ENCODE peak calls at places on chromosome 11, in five cellular contexts. D is HT1080; T is left ventricle myocardium superior; H is stimulated activated CD8-positive, alpha-beta memory T cell treated with anti-CD3 and anti-CD28 coated beads, Interleukin-15, amount 100 ng/mL, for 1 hour; A is A172. J is an unnamed sample.

GRCh38 chr11:98260983-98261382 is 759.8 kb upstream of the CNTN5 start:
- DNase-seq in D (no peak), T (no peak), H (no peak), A (no peak), J (peak)

GRCh38 chr11:35146074-35146521 is 7.1 kb downstream of the CD44 start:
- DNase-seq in D (peak), T (no peak), H (no peak), A (no peak), J (peak)

GRCh38 chr11:14218728-14219127 is 140.3 kb downstream of the RRAS2 start:
- DNase-seq in D (no peak), T (no peak), H (no peak), A (no peak), J (no peak)

GRCh38 chr11:105100206-105100605 is 39.4 kb downstream of the CARD18 start:
- DNase-seq in D (peak), T (no peak), H (no peak), A (peak), J (peak)

GRCh38 chr11:10304495-10305261 is at the start of gene ADM:
- DNase-seq in D (no peak), T (peak), H (no peak), A (peak), J (peak)

GRCh38 chr11:115081972-115082371 is 403.6 kb downstream of the NXPE2 start:
- DNase-seq in D (no peak), T (no peak), H (no peak), A (no peak), J (peak)

GRCh38 chr11:21421930-21422329 is 752.5 kb downstream of the NELL1 start:
- DNase-seq in D (no peak), T (no peak), H (no peak), A (no peak), J (no peak)

GRCh38 chr11:74019860-74020259 is 11.0 kb upstream of the UCP3 start:
- DNase-seq in D (no peak), T (no peak), H (no peak), A (no peak), J (peak)

GRCh38 chr11:10307411-10308207 is 2.7 kb downstream of the ADM start:
- DNase-seq in D (peak), T (peak), H (peak), A (peak), J (peak)

GRCh38 chr11:13183094-13183825 is 94.3 kb upstream of the BMAL1 start:
- DNase-seq in D (peak), T (no peak), H (no peak), A (peak), J (peak)

GRCh38 chr11:75524576-75525432 is 937 bp downstream of the GDPD5 start:
- DNase-seq in D (peak), T (no peak), H (no peak), A (peak), J (no peak)

GRCh38 chr11:37277896-37278465 is 679.9 kb upstream of the RAG2 start:
- DNase-seq in D (no peak), T (no peak), H (no peak), A (no peak), J (no peak)